ENCODE peak calls at places on chromosome 15, in six cellular contexts. N is brain microvascular endothelial cell, M is cardiac fibroblast, J is SJSA1, P is fibroblast of the aortic adventitia, K is fibroblast of pulmonary artery. Y is an unnamed sample.

GRCh38 chr15:73937313-73937695 is 11.0 kb downstream of the LOXL1 start:
- DNase-seq in N (no peak), J (no peak), P (no peak), M (no peak), K (no peak), Y (no peak)

GRCh38 chr15:62326460-62327011 is 161.5 kb upstream of the C2CD4B start:
- DNase-seq in P (no peak), K (no peak), M (no peak), N (no peak), J (no peak), Y (peak)

GRCh38 chr15:31387101-31387482 is 60.5 kb downstream of the KLF13 start:
- DNase-seq in J (no peak), K (no peak), N (no peak), P (no peak), M (no peak), Y (no peak)

GRCh38 chr15:85589873-85590272 is 204.9 kb downstream of the KLHL25 start:
- DNase-seq in M (peak), J (no peak), P (peak), N (no peak), K (peak), Y (peak)

GRCh38 chr15:90681480-90681879 is 35.7 kb upstream of the BLM start:
- DNase-seq in N (peak), J (peak), M (peak), K (peak), P (peak), Y (peak)

GRCh38 chr15:38557855-38558713 is 6.5 kb downstream of the RASGRP1 start:
- DNase-seq in M (no peak), J (no peak), K (no peak), N (no peak), P (no peak), Y (no peak)

GRCh38 chr15:98939311-98940080 is 68.1 kb downstream of the PGPEP1L start:
- DNase-seq in P (no peak), N (no peak), M (no peak), K (no peak), J (no peak), Y (no peak)

GRCh38 chr15:60154764-60155163 is 150.7 kb downstream of the FOXB1 start:
- DNase-seq in N (no peak), M (no peak), K (no peak), P (no peak), J (no peak), Y (no peak)

GRCh38 chr15:72184165-72184811 is 13.3 kb downstream of the GRAMD2A start:
- DNase-seq in M (peak), J (peak), N (no peak), K (no peak), P (peak), Y (peak)

GRCh38 chr15:83810110-83810509 is 156.2 kb downstream of the ADAMTSL3 start:
- DNase-seq in N (no peak), P (no peak), M (no peak), K (no peak), J (no peak), Y (no peak)

GRCh38 chr15:89129123-89129815 is 41.0 kb downstream of the ABHD2 start:
- DNase-seq in P (peak), M (peak), J (peak), N (no peak), K (peak), Y (peak)

GRCh38 chr15:75570119-75570518 is 9.0 kb downstream of the PTPN9 start:
- DNase-seq in P (peak), J (no peak), K (peak), M (peak), N (no peak), Y (peak)

GRCh38 chr15:91956026-91956723 is 102.7 kb downstream of the SLCO3A1 start:
- DNase-seq in M (peak), N (no peak), P (peak), J (no peak), K (peak), Y (peak)

GRCh38 chr15:33132722-33133345 is 61.7 kb downstream of the FMN1 start:
- DNase-seq in N (peak), P (peak), M (peak), J (no peak), K (peak), Y (peak)

GRCh38 chr15:89751748-89752147 is 699 bp upstream of the MESP1 start:
- DNase-seq in P (no peak), J (no peak), N (no peak), M (no peak), K (no peak), Y (no peak)

GRCh38 chr15:35719964-35720507 is 174.1 kb upstream of the DPH6 start:
- DNase-seq in M (no peak), J (no peak), K (peak), N (no peak), P (peak), Y (no peak)

GRCh38 chr15:101565377-101565776 is 75.9 kb upstream of the PCSK6 start:
- DNase-seq in K (no peak), J (no peak), N (no peak), M (no peak), P (no peak), Y (no peak)

GRCh38 chr15:25052191-25052999 is 97.6 kb downstream of the SNRPN start:
- DNase-seq in N (no peak), J (peak), K (no peak), P (no peak), M (no peak), Y (no peak)

GRCh38 chr15:65767895-65768294 is 24.2 kb downstream of the DENND4A start:
- DNase-seq in N (no peak), P (no peak), J (no peak), K (no peak), M (no peak), Y (no peak)

GRCh38 chr15:80461370-80462060 is 57.3 kb downstream of the ARNT2 start:
- DNase-seq in J (no peak), N (no peak), M (no peak), K (no peak), P (peak), Y (peak)

GRCh38 chr15:79863886-79864285 is 32.9 kb downstream of the MTHFS start:
- DNase-seq in P (peak), K (peak), N (no peak), M (no peak), J (no peak), Y (peak)

DNA sequence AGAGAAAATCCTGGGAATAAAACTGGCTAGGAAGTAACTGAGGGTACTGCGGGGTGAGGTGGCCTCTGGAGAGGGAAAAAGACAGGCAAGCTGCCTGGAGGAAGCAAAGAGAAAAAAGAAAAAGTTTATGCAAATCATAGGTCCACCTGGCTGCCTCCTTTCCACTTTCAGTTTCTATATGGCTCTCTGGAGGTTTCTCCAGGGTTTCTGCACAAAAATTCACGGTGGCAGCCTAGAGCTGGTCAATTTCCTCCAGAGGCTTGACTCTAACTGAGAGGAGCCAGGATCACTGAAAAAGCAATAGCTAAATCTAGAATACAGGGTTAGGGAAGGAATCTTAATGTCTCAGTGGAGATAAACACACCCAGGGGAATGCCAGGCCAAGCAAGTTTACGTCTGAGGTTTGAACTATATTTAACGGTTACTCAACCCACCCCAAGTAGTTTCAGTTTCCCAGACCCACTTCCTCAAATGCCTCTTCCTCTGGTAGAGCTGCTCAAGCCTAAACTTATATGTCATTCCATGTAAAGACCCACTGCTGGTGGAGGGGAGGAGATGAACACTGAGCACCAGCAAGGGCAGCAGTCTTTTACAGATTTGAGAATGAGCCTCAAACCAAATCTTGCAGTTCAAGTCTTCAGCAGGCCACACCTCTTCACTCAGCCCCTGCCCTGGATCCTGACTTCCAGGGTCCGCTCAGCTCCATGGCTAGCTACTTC is 5.7 kb downstream of the LYSMD2 start:
- DNase-seq in M (peak), J (no peak), N (peak), P (peak), K (peak), Y (peak)
- H3K4me3 ChIP-seq in M (peak), J (peak), N (no peak), P (peak), K (peak), Y (peak)

GRCh38 chr15:63463030-63463429 is 41.4 kb upstream of the USP3 start:
- DNase-seq in J (no peak), K (no peak), N (no peak), M (no peak), P (no peak), Y (no peak)
- H3K4me3 ChIP-seq in J (no peak), K (no peak), N (no peak), M (no peak), P (no peak), Y (no peak)

GRCh38 chr15:70761931-70762468 is 1.4 kb downstream of the UACA start:
- DNase-seq in K (no peak), P (peak), M (peak), J (no peak), N (no peak), Y (peak)
- H3K4me3 ChIP-seq in K (peak), P (peak), M (peak), J (peak), N (peak), Y (peak)

GRCh38 chr15:56763496-56763895 is 30.2 kb upstream of the ZNF280D start:
- DNase-seq in K (peak), J (no peak), P (no peak), N (no peak), M (peak), Y (peak)

GRCh38 chr15:56765252-56765651 is 31.9 kb upstream of the ZNF280D start:
- DNase-seq in J (no peak), P (peak), M (peak), K (peak), N (peak), Y (peak)

GRCh38 chr15:56760186-56760585 is 26.9 kb upstream of the ZNF280D start:
- DNase-seq in K (peak), J (no peak), M (peak), N (peak), P (peak), Y (peak)

GRCh38 chr15:56759450-56759845 is 26.1 kb upstream of the ZNF280D start:
- DNase-seq in N (peak), K (peak), J (peak), P (peak), M (peak), Y (peak)

DNA sequence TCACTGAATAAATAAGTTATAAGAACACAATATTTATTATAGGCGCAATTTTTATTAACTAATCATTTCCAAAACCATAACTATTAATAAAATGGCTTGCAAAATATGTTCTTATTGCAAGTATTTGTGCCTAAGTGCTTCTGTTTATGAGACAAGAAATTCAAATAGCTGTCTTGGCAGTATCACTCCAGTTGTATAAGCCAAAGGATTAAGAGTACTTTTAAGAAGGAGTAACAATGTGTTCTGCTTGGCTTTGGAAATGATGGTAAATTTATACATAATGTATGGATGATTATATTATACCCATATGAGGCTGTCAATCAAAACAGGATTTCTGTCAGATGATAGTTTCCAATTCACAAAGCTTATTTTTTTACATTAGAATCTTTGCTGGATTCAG is 29.8 kb upstream of the ZNF280D start:
- DNase-seq in N (no peak), K (no peak), M (no peak), P (no peak), J (no peak), Y (no peak)
- H3K4me3 ChIP-seq in N (no peak), K (no peak), M (no peak), P (no peak), J (no peak), Y (no peak)